ENCODE peak calls at places on chromosomes 7 and 10, in nine cellular contexts. T is kidney epithelial cell; B is astrocyte of the cerebellum; W is A549; A is uterus; D is B cell; L is breast epithelium; J is upper lobe of left lung; E is activated CD4-positive, CD25-positive, alpha-beta regulatory T cell. Y is an unnamed sample.

GRCh38 chr10:89476676-89477075 is 58.7 kb downstream of the SLC16A12 start:
- DNase-seq in A (no peak), L (peak; percentile 67), T (peak; percentile 49), W (no peak), J (peak; percentile 56), E (no peak), D (no peak), B (peak; percentile 92), Y (peak; percentile 88)

GRCh38 chr10:36489181-36489927 is 636.0 kb upstream of the ANKRD30A start:
- DNase-seq in D (no peak), E (no peak), T (no peak), A (no peak), L (no peak), W (no peak), B (no peak), J (no peak), Y (no peak)

GRCh38 chr10:43093423-43094090 is 16.7 kb downstream of the RET start:
- DNase-seq in L (no peak), W (no peak), T (no peak), J (no peak), A (no peak), E (no peak), D (no peak), B (no peak), Y (no peak)

GRCh38 chr7:20199015-20199737 is 18.0 kb downstream of the MACC1 start:
- DNase-seq in D (peak; percentile 77), A (peak; percentile 39), T (peak; percentile 96), B (no peak), E (no peak), W (no peak), L (peak; percentile 38), J (no peak), Y (peak; percentile 67)

GRCh38 chr10:11433657-11434056 is 177.8 kb downstream of the USP6NL start:
- DNase-seq in D (no peak), T (no peak), B (no peak), W (no peak), L (no peak), J (no peak), A (no peak), E (no peak), Y (no peak)

GRCh38 chr7:135265637-135266036 is 32.0 kb downstream of the STRA8 start:
- DNase-seq in T (no peak), A (no peak), B (no peak), E (no peak), J (no peak), W (no peak), D (no peak), L (no peak), Y (no peak)

GRCh38 chr7:157785486-157786186 is 448.8 kb downstream of the DNAJB6 start:
- DNase-seq in J (no peak), T (no peak), W (no peak), A (no peak), D (no peak), B (no peak), L (no peak), E (no peak), Y (no peak)

GRCh38 chr10:43598447-43598846 is 7.8 kb upstream of the ZNF485 start:
- DNase-seq in L (no peak), W (no peak), D (no peak), B (no peak), E (no peak), A (peak; percentile 24), J (peak; percentile 21), T (no peak), Y (no peak)

GRCh38 chr10:32851301-32851700 is 106.7 kb downstream of the ITGB1 start:
- DNase-seq in T (no peak), A (no peak), L (no peak), D (no peak), W (no peak), J (no peak), B (no peak), E (no peak), Y (no peak)

GRCh38 chr10:61452655-61453641 is at the start of gene TMEM26:
- DNase-seq in L (no peak), A (peak; percentile 69), E (no peak), D (no peak), T (no peak), J (peak; percentile 74), W (peak; percentile 31), B (no peak), Y (no peak)

GRCh38 chr10:89332718-89333281 is 5.0 kb downstream of the IFIT3 start:
- DNase-seq in L (no peak), J (no peak), B (no peak), W (no peak), A (no peak), E (no peak), T (no peak), D (peak; percentile 20), Y (no peak)

GRCh38 chr7:82506702-82507101 is 63.1 kb upstream of the CACNA2D1 start:
- DNase-seq in E (no peak), J (peak; percentile 61), T (no peak), L (peak; percentile 31), D (no peak), B (no peak), A (no peak), W (no peak), Y (no peak)

GRCh38 chr7:94782777-94783176 is 124.6 kb upstream of the PPP1R9A start:
- DNase-seq in A (no peak), J (peak; percentile 33), B (no peak), L (no peak), E (no peak), D (no peak), T (no peak), W (no peak), Y (no peak)

GRCh38 chr10:37379991-37380390 is 254.6 kb downstream of the ANKRD30A start:
- DNase-seq in E (no peak), A (no peak), L (no peak), W (peak; percentile 15), B (no peak), D (no peak), J (no peak), T (no peak), Y (no peak)

GRCh38 chr7:23907012-23907411 is 197.0 kb downstream of the STK31 start:
- DNase-seq in W (no peak), E (no peak), A (no peak), L (no peak), B (no peak), T (no peak), J (no peak), D (no peak), Y (no peak)

GRCh38 chr7:138208864-138209263 is 132.6 kb downstream of the AKR1D1 start:
- DNase-seq in J (no peak), B (no peak), T (no peak), W (no peak), D (no peak), E (no peak), A (no peak), L (no peak), Y (no peak)

GRCh38 chr10:128437786-128438350 is 311.6 kb upstream of the MKI67 start:
- DNase-seq in J (peak; percentile 51), D (no peak), T (no peak), B (no peak), A (no peak), E (no peak), L (no peak), W (no peak), Y (no peak)

GRCh38 chr7:63925626-63926460 is 72.8 kb upstream of the ZNF722 start:
- DNase-seq in J (peak; percentile 96), L (peak; percentile 93), T (no peak), W (no peak), B (no peak), D (peak; percentile 90), A (peak; percentile 58), E (peak; percentile 73), Y (no peak)

GRCh38 chr7:151398446-151399304 is 11.2 kb downstream of the WDR86 start:
- DNase-seq in B (no peak), D (no peak), L (no peak), A (no peak), T (no peak), W (no peak), E (no peak), J (peak; percentile 38), Y (no peak)

GRCh38 chr7:95684037-95684436 is 87.7 kb upstream of the PDK4 start:
- DNase-seq in W (peak; percentile 18), A (no peak), E (no peak), B (peak; percentile 3), D (peak; percentile 35), L (no peak), T (no peak), J (no peak), Y (no peak)

GRCh38 chr7:131231381-131232220 is 96.1 kb upstream of the MKLN1 start:
- DNase-seq in J (no peak), E (peak; percentile 15), W (no peak), T (no peak), B (no peak), A (peak; percentile 26), L (no peak), D (peak; percentile 59), Y (no peak)

GRCh38 chr7:19378340-19378704 is 233.1 kb upstream of the FERD3L start:
- DNase-seq in J (no peak), W (no peak), A (no peak), T (no peak), D (no peak), E (no peak), L (no peak), B (no peak), Y (no peak)

GRCh38 chr10:70597856-70598815 is 4.4 kb downstream of the PRF1 start:
- DNase-seq in J (peak; percentile 78), E (no peak), W (no peak), A (no peak), T (no peak), L (peak; percentile 9), B (no peak), D (no peak), Y (no peak)

GRCh38 chr10:71426058-71426605 is 29.4 kb downstream of the CDH23 start:
- DNase-seq in D (no peak), E (no peak), T (no peak), A (no peak), B (no peak), J (no peak), L (no peak), W (no peak), Y (no peak)

GRCh38 chr10:24374134-24374915 is 165.4 kb downstream of the KIAA1217 start:
- DNase-seq in W (no peak), A (no peak), D (no peak), B (peak; percentile 70), L (no peak), E (no peak), J (no peak), T (no peak), Y (no peak)

GRCh38 chr10:48456361-48456804 is 148.5 kb downstream of the ARHGAP22 start:
- DNase-seq in B (no peak), T (no peak), J (peak; percentile 50), L (peak; percentile 14), W (no peak), D (peak; percentile 37), E (no peak), A (no peak), Y (no peak)

GRCh38 chr7:14000247-14000646 is 10.8 kb upstream of the ETV1 start:
- DNase-seq in W (no peak), L (no peak), J (no peak), B (no peak), D (no peak), T (no peak), E (no peak), A (no peak), Y (no peak)

GRCh38 chr7:7099584-7100014 is 82.7 kb upstream of the C1GALT1 start:
- DNase-seq in L (peak; percentile 90), T (peak; percentile 86), B (peak; percentile 90), A (peak; percentile 32), J (no peak), W (peak; percentile 28), E (no peak), D (no peak), Y (peak; percentile 86)

GRCh38 chr7:131935180-131935579 is 378.8 kb upstream of the PODXL start:
- DNase-seq in E (no peak), T (no peak), W (no peak), L (no peak), A (no peak), J (no peak), D (no peak), B (no peak), Y (no peak)

GRCh38 chr10:42939237-42939636 is 137.6 kb upstream of the RET start:
- DNase-seq in A (no peak), W (no peak), D (no peak), E (no peak), L (peak; percentile 12), B (no peak), J (no peak), T (no peak), Y (no peak)

GRCh38 chr7:149719050-149719899 is 54.1 kb downstream of the ZNF467 start:
- DNase-seq in B (peak; percentile 34), A (no peak), D (no peak), T (peak; percentile 29), E (no peak), L (no peak), W (no peak), J (peak; percentile 63), Y (peak; percentile 54)